ENCODE peak calls at places on chromosome 15, in ten cellular contexts. S, C, P, W, J, Y, V, G, Q and Z are unnamed samples.

GRCh38 chr15:39312984-39313383 is 267.9 kb upstream of the THBS1 start:
- DNase-seq in S (peak; percentile 16), C (no peak), P (no peak), W (no peak), J (no peak), Y (peak; percentile 48), V (peak; percentile 20), G (no peak), Q (no peak), Z (no peak)

GRCh38 chr15:41774062-41774872 is at the start of gene MAPKBP1:
- DNase-seq in S (peak; percentile 97), C (peak; percentile 96), P (peak; percentile 97), W (peak; percentile 97), J (peak; percentile 82), Y (peak; percentile 100), V (peak; percentile 98), G (peak; percentile 98), Q (peak; percentile 96), Z (peak; percentile 98)

GRCh38 chr15:77493324-77493907 is 72.7 kb downstream of the HMG20A start:
- DNase-seq in S (no peak), C (no peak), P (no peak), W (no peak), J (no peak), Y (no peak), V (no peak), G (no peak), Q (no peak), Z (no peak)

GRCh38 chr15:86375733-86376132 is 296.1 kb downstream of the AGBL1 start:
- DNase-seq in S (no peak), C (no peak), P (no peak), W (no peak), J (no peak), Y (no peak), V (no peak), G (no peak), Q (no peak), Z (no peak)

GRCh38 chr15:59232476-59232875 is 25.8 kb downstream of the LDHAL6B start:
- DNase-seq in S (no peak), C (no peak), P (no peak), W (no peak), J (no peak), Y (no peak), V (no peak), G (no peak), Q (peak; percentile 66), Z (no peak)

GRCh38 chr15:73212424-73212823 is 156.3 kb downstream of the HCN4 start:
- DNase-seq in S (no peak), C (no peak), P (no peak), W (no peak), J (no peak), Y (no peak), V (no peak), G (no peak), Q (no peak), Z (no peak)

GRCh38 chr15:79978694-79979519 is 7.9 kb upstream of the BCL2A1 start:
- DNase-seq in S (no peak), C (no peak), P (no peak), W (no peak), J (no peak), Y (no peak), V (no peak), G (no peak), Q (peak; percentile 58), Z (no peak)

GRCh38 chr15:63998489-63998888 is 47.8 kb downstream of the DAPK2 start:
- DNase-seq in S (no peak), C (no peak), P (no peak), W (no peak), J (no peak), Y (no peak), V (no peak), G (no peak), Q (no peak), Z (no peak)

GRCh38 chr15:51318382-51319150 is 19.8 kb downstream of the CYP19A1 start:
- DNase-seq in S (no peak), C (no peak), P (no peak), W (no peak), J (no peak), Y (no peak), V (no peak), G (no peak), Q (peak; percentile 21), Z (no peak)

GRCh38 chr15:63080638-63081250 is 38.2 kb downstream of the TPM1 start:
- DNase-seq in S (no peak), C (no peak), P (no peak), W (no peak), J (no peak), Y (no peak), V (no peak), G (no peak), Q (no peak), Z (no peak)

GRCh38 chr15:93018574-93018973 is 70.4 kb downstream of the RGMA start:
- DNase-seq in S (no peak), C (no peak), P (no peak), W (no peak), J (no peak), Y (peak; percentile 54), V (no peak), G (no peak), Q (no peak), Z (no peak)

GRCh38 chr15:70164910-70165791 is 67.4 kb upstream of the TLE3 start:
- DNase-seq in S (peak; percentile 41), C (no peak), P (no peak), W (no peak), J (no peak), Y (no peak), V (no peak), G (no peak), Q (no peak), Z (no peak)

GRCh38 chr15:95944193-95944592 is 386.3 kb upstream of the NR2F2 start:
- DNase-seq in S (no peak), C (no peak), P (no peak), W (no peak), J (no peak), Y (no peak), V (no peak), G (no peak), Q (no peak), Z (no peak)

GRCh38 chr15:101128191-101128590 is 123.7 kb downstream of the CHSY1 start:
- DNase-seq in S (no peak), C (no peak), P (no peak), W (no peak), J (no peak), Y (peak; percentile 37), V (no peak), G (no peak), Q (peak; percentile 94), Z (no peak)

GRCh38 chr15:38216763-38217162 is 35.9 kb upstream of the SPRED1 start:
- DNase-seq in S (no peak), C (no peak), P (no peak), W (no peak), J (no peak), Y (no peak), V (no peak), G (no peak), Q (no peak), Z (no peak)

GRCh38 chr15:22944651-22945050 is 35.5 kb downstream of the CYFIP1 start:
- DNase-seq in S (no peak), C (no peak), P (no peak), W (no peak), J (no peak), Y (no peak), V (no peak), G (no peak), Q (no peak), Z (no peak)

GRCh38 chr15:62742409-62743171 is 300.0 kb upstream of the TPM1 start:
- DNase-seq in S (peak; percentile 36), C (peak; percentile 6), P (peak; percentile 22), W (no peak), J (no peak), Y (peak; percentile 84), V (no peak), G (peak; percentile 82), Q (peak; percentile 92), Z (peak; percentile 70)

GRCh38 chr15:44157679-44158078 is 37.4 kb downstream of the FRMD5 start:
- DNase-seq in S (no peak), C (no peak), P (no peak), W (no peak), J (no peak), Y (no peak), V (no peak), G (no peak), Q (peak; percentile 54), Z (no peak)

GRCh38 chr15:62254137-62254934 is 89.3 kb upstream of the C2CD4B start:
- DNase-seq in S (peak; percentile 75), C (peak; percentile 45), P (peak; percentile 47), W (peak; percentile 92), J (no peak), Y (peak; percentile 89), V (no peak), G (no peak), Q (peak; percentile 10), Z (peak; percentile 77)

GRCh38 chr15:61195116-61196002 is 33.7 kb downstream of the RORA start:
- DNase-seq in S (no peak), C (no peak), P (no peak), W (no peak), J (no peak), Y (peak; percentile 72), V (no peak), G (no peak), Q (peak; percentile 7), Z (no peak)

GRCh38 chr15:80694624-80695098 is 449 bp upstream of the ABHD17C start:
- DNase-seq in S (peak; percentile 9), C (peak; percentile 16), P (peak; percentile 20), W (peak; percentile 63), J (no peak), Y (peak; percentile 59), V (no peak), G (no peak), Q (no peak), Z (peak; percentile 32)

GRCh38 chr15:78007965-78008886 is 69.3 kb downstream of the TBC1D2B start:
- DNase-seq in S (peak; percentile 49), C (no peak), P (no peak), W (no peak), J (no peak), Y (no peak), V (no peak), G (no peak), Q (peak; percentile 73), Z (peak; percentile 96)

GRCh38 chr15:96360581-96361308 is 30.2 kb downstream of the NR2F2 start:
- DNase-seq in S (no peak), C (no peak), P (no peak), W (peak; percentile 61), J (no peak), Y (peak; percentile 84), V (no peak), G (no peak), Q (no peak), Z (no peak)

GRCh38 chr15:28876131-28876844 is 9.5 kb upstream of the APBA2 start:
- DNase-seq in S (no peak), C (no peak), P (no peak), W (peak; percentile 71), J (no peak), Y (peak; percentile 65), V (peak; percentile 45), G (peak; percentile 31), Q (no peak), Z (no peak)

GRCh38 chr15:59792359-59792758 is 103.2 kb upstream of the BNIP2 start:
- DNase-seq in S (no peak), C (no peak), P (no peak), W (no peak), J (no peak), Y (peak; percentile 32), V (no peak), G (no peak), Q (no peak), Z (no peak)

GRCh38 chr15:77634266-77634962 is 1.7 kb upstream of the LINGO1 start:
- DNase-seq in S (peak; percentile 56), C (peak; percentile 38), P (peak; percentile 32), W (peak; percentile 93), J (no peak), Y (peak; percentile 94), V (no peak), G (no peak), Q (no peak), Z (peak; percentile 67)

GRCh38 chr15:69421498-69421897 is 7.3 kb downstream of the KIF23 start:
- DNase-seq in S (no peak), C (no peak), P (no peak), W (no peak), J (no peak), Y (no peak), V (no peak), G (no peak), Q (no peak), Z (no peak)

GRCh38 chr15:43872416-43873020 is 45.7 kb downstream of the WDR76 start:
- DNase-seq in S (peak; percentile 57), C (no peak), P (no peak), W (peak; percentile 60), J (no peak), Y (peak; percentile 92), V (peak; percentile 59), G (peak; percentile 86), Q (peak; percentile 46), Z (no peak)